ENCODE peak calls at places on chromosomes 11 and 22, in nine cellular contexts. H is astrocyte of the cerebellum, B is pancreas, I is foreskin fibroblast, L is BJ, J is endothelial cell, R is AG10803, K is GM12865, N is brain microvascular endothelial cell. T is an unnamed sample.

GRCh38 chr11:2211113-2211971 is 39.7 kb upstream of the TH start:
- DNase-seq in B (peak; percentile 78), I (no peak), R (no peak), L (no peak), H (no peak), K (no peak), J (no peak), N (no peak), T (no peak)

GRCh38 chr22:42856865-42857704 is at the start of gene ARFGAP3:
- DNase-seq in R (peak; percentile 91), K (peak; percentile 97), B (peak; percentile 91), J (peak; percentile 98), L (peak; percentile 48), H (peak; percentile 75), N (peak; percentile 81), I (peak; percentile 98), T (peak; percentile 33)

GRCh38 chr11:86574493-86575207 is 97.8 kb downstream of the ME3 start:
- DNase-seq in H (no peak), K (no peak), B (no peak), L (no peak), J (no peak), N (peak; percentile 78), I (peak; percentile 53), R (no peak), T (no peak)

GRCh38 chr11:75352417-75353206 is 1.2 kb upstream of the ARRB1 start:
- DNase-seq in H (no peak), L (no peak), J (peak; percentile 53), K (peak; percentile 42), I (no peak), N (no peak), R (no peak), B (no peak), T (no peak)

GRCh38 chr11:104523611-104524010 is 359.7 kb upstream of the PDGFD start:
- DNase-seq in R (no peak), N (no peak), H (no peak), I (no peak), K (no peak), B (no peak), L (no peak), J (no peak), T (no peak)

GRCh38 chr11:121931748-121932352 is 184.2 kb downstream of the BLID start:
- DNase-seq in R (no peak), J (no peak), I (peak; percentile 81), L (no peak), K (no peak), N (no peak), H (no peak), B (no peak), T (no peak)

GRCh38 chr11:8408151-8408930 is 144.7 kb upstream of the LMO1 start:
- DNase-seq in J (no peak), I (no peak), B (no peak), L (no peak), H (no peak), R (no peak), K (no peak), N (no peak), T (no peak)

GRCh38 chr22:33737662-33738061 is 182.6 kb downstream of the LARGE1 start:
- DNase-seq in R (no peak), H (no peak), L (no peak), K (no peak), N (no peak), I (no peak), B (no peak), J (no peak), T (no peak)

GRCh38 chr11:103680861-103681260 is 355.6 kb upstream of the DDI1 start:
- DNase-seq in J (no peak), N (no peak), R (no peak), H (no peak), L (no peak), B (no peak), K (no peak), I (no peak), T (no peak)

GRCh38 chr11:116164843-116165242 is 607.9 kb downstream of the BUD13 start:
- DNase-seq in R (no peak), B (no peak), J (no peak), K (no peak), I (no peak), L (no peak), H (no peak), N (no peak), T (no peak)

GRCh38 chr22:34850010-34850409 is 215.9 kb upstream of the ISX start:
- DNase-seq in N (no peak), H (no peak), L (no peak), I (no peak), K (no peak), B (no peak), R (peak; percentile 58), J (no peak), T (no peak)

GRCh38 chr22:48705159-48705916 is 1122.3 kb downstream of the BRD1 start:
- DNase-seq in N (no peak), K (no peak), J (no peak), L (no peak), B (no peak), H (no peak), I (no peak), R (no peak), T (no peak)

GRCh38 chr11:74680035-74680671 is 51.1 kb downstream of the CHRDL2 start:
- DNase-seq in J (no peak), R (no peak), N (no peak), B (no peak), L (no peak), K (no peak), I (no peak), H (no peak), T (no peak)

GRCh38 chr22:44523981-44524759 is 26.1 kb upstream of the RTL6 start:
- DNase-seq in H (peak; percentile 20), K (no peak), N (peak; percentile 93), R (peak; percentile 97), I (peak; percentile 84), L (peak; percentile 87), B (no peak), J (no peak), T (peak; percentile 87)

GRCh38 chr22:43031617-43032016 is 16.7 kb upstream of the PACSIN2 start:
- DNase-seq in B (no peak), N (no peak), L (no peak), J (no peak), I (no peak), K (no peak), H (no peak), R (no peak), T (no peak)

GRCh38 chr11:71505001-71505400 is 22.1 kb upstream of the KRTAP5-7 start:
- DNase-seq in L (no peak), H (no peak), I (no peak), J (no peak), B (no peak), N (no peak), R (no peak), K (no peak), T (no peak)

GRCh38 chr11:95361180-95361579 is 130.2 kb upstream of the SESN3 start:
- DNase-seq in H (no peak), R (no peak), K (no peak), N (no peak), J (no peak), I (no peak), L (no peak), B (no peak), T (no peak)

GRCh38 chr11:95364324-95365295 is 133.6 kb upstream of the SESN3 start:
- DNase-seq in B (no peak), N (peak; percentile 19), R (no peak), J (no peak), I (peak; percentile 52), H (peak; percentile 22), K (no peak), L (no peak), T (no peak)

GRCh38 chr11:95365346-95365745 is 134.3 kb upstream of the SESN3 start:
- DNase-seq in I (no peak), R (no peak), L (no peak), B (no peak), N (no peak), K (no peak), J (no peak), H (no peak), T (no peak)

GRCh38 chr11:95363189-95363588 is 132.2 kb upstream of the SESN3 start:
- DNase-seq in L (no peak), R (peak; percentile 29), K (no peak), I (peak; percentile 20), B (no peak), H (no peak), J (no peak), N (no peak), T (no peak)

GRCh38 chr11:95363710-95364109 is 132.7 kb upstream of the SESN3 start:
- DNase-seq in R (no peak), K (no peak), B (no peak), L (no peak), J (no peak), I (no peak), H (no peak), N (no peak), T (no peak)
- TF ChIP-seq CTCF in R (no peak), K (no peak), B (no peak), L (no peak), J (no peak), I (no peak), H (no peak), N (no peak), T (no peak)

GRCh38 chr11:93113824-93114223 is 84.0 kb downstream of the SLC36A4 start:
- DNase-seq in N (no peak), B (no peak), K (no peak), I (no peak), R (no peak), L (no peak), J (no peak), H (no peak), T (no peak)
- TF ChIP-seq CTCF in N (no peak), B (no peak), K (no peak), I (no peak), R (no peak), L (no peak), J (no peak), H (no peak), T (no peak)

GRCh38 chr22:22099833-22100812 is 117.5 kb upstream of the TOP3B start:
- DNase-seq in J (no peak), R (no peak), B (no peak), I (peak; percentile 10), L (no peak), H (no peak), N (peak; percentile 13), K (peak; percentile 5), T (no peak)
- TF ChIP-seq CTCF in J (no peak), R (peak; percentile 44), B (no peak), I (peak; percentile 31), L (peak; percentile 41), H (peak; percentile 42), N (peak; percentile 70), K (no peak), T (peak; percentile 40)

DNA sequence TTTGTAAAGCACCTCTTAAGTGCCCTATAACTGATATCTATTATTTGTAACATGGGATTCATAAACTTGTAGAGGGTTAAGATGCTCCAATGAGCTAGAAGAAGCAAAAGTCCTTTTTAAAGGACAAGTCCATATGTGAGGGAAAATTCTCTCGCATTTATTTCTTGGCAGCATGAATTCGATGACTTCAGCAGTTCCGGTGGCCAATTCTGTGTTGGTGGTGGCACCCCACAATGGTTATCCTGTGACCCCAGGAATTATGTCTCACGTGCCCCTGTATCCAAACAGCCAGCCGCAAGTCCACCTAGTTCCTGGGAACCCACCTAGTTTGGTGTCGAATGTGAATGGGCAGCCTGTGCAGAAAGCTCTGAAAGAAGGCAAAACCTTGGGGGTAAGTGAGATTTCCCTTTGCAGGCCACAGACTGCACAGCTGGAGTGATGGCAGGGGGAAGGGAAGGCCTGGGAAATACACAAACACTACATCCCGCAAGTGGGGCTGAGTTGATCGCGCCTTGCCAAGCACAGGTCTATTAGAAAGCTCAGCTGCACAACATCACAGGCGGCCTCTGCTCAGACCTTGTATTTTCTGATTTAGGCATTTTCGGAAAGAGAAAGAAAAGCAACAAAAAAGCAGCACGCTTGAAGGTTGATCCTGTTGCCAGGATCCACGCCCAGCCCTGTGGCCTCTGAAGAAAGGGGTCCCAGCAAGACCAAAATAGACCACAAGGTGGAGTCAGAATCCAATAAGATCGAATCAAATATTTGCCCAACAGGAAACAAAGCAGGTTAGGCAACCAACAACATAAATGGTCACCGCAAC is 1.5 kb downstream of the MS4A8 start:
- DNase-seq in R (no peak), J (peak; percentile 63), I (no peak), K (peak; percentile 66), B (peak; percentile 50), N (no peak), H (no peak), L (no peak), T (no peak)
- TF ChIP-seq CTCF in R (no peak), J (peak; percentile 76), I (no peak), K (peak; percentile 49), B (peak; percentile 39), N (peak; percentile 49), H (peak; percentile 40), L (peak; percentile 10), T (no peak)